ENCODE peak calls at places on chromosomes 5 and 9, in five cellular contexts. I is retinal pigment epithelial cell, O is keratinocyte, B is thoracic aorta, G is mammary epithelial cell. W is an unnamed sample.

GRCh38 chr5:111914957-111915356 is 158.0 kb upstream of the NREP start:
- DNase-seq in I (no peak), O (no peak), B (no peak), G (no peak), W (no peak)

GRCh38 chr5:168282120-168282519 is 9.3 kb upstream of the WWC1 start:
- DNase-seq in I (no peak), O (no peak), B (no peak), G (no peak), W (no peak)

GRCh38 chr5:141039517-141039916 is 11.7 kb upstream of the PCDHB1 start:
- DNase-seq in I (no peak), O (no peak), B (no peak), G (peak; percentile 4), W (no peak)

GRCh38 chr9:116282598-116282997 is 129.0 kb downstream of the PAPPA start:
- DNase-seq in I (no peak), O (no peak), B (no peak), G (no peak), W (no peak)

GRCh38 chr5:94830520-94830919 is 212.1 kb downstream of the SLF1 start:
- DNase-seq in I (no peak), O (no peak), B (no peak), G (peak; percentile 5), W (no peak)

GRCh38 chr9:12784461-12785250 is 9.8 kb downstream of the LURAP1L start:
- DNase-seq in I (peak; percentile 63), O (peak; percentile 86), B (peak; percentile 53), G (peak; percentile 98), W (peak; percentile 27)

GRCh38 chr5:160129841-160130240 is 10.6 kb upstream of the PWWP2A start:
- DNase-seq in I (no peak), O (no peak), B (no peak), G (no peak), W (no peak)

GRCh38 chr5:155953335-155953734 is 373.6 kb upstream of the SGCD start:
- DNase-seq in I (no peak), O (no peak), B (no peak), G (no peak), W (no peak)

GRCh38 chr9:111036946-111037743 is 1.1 kb downstream of the LPAR1 start:
- DNase-seq in I (no peak), O (no peak), B (no peak), G (peak; percentile 32), W (no peak)

GRCh38 chr9:111038336-111039202 is at the start of gene LPAR1:
- DNase-seq in I (no peak), O (no peak), B (no peak), G (peak; percentile 64), W (no peak)

GRCh38 chr9:111037744-111038335 is 430 bp downstream of the LPAR1 start:
- DNase-seq in I (no peak), O (no peak), B (no peak), G (peak; percentile 48), W (no peak)

GRCh38 chr9:111040494-111040893 is 2.2 kb upstream of the LPAR1 start:
- DNase-seq in I (no peak), O (peak; percentile 62), B (no peak), G (peak; percentile 80), W (no peak)

DNA sequence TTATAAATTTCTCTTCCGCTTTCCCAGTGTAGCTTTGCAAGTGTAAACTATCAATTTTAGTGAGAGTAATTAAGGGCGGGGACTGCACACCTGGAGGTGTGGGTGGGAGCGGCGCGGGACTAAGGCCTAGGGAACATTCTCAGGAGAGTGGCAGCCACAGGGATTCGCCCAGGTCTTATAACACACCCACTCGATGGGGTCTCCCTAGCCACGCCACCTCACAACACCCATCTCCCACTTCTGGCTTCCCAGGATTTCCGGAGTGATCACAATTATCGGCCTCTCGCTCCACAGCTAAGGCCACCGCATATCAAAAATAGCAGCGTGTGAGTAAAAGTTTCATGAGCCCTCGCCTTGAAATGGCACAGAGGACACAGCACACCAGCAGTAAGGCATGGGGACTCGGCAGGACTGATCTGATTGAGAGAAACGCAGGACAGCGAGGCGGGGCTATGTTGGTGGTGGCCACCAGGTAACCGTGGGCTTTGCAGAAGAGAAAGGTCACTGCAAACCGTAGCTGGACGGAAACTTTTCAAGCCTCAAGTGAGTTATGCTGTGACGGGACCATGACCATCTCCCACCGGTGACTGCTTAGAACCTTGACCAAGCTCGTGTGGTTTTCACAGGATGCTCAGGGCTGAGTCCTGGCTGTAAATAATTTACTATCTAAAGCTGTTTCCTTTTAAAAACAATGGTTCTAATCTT is 1.1 kb upstream of the LPAR1 start:
- DNase-seq in I (no peak), O (no peak), B (no peak), G (peak; percentile 29), W (no peak)
- H3K4me3 ChIP-seq in I (peak overlapping the region; percentile 59), O (peak overlapping the region; percentile 75), B (peak overlapping the region; percentile 93), G (peak overlapping the region; percentile 93), W (peak overlapping the region; percentile 88)

DNA sequence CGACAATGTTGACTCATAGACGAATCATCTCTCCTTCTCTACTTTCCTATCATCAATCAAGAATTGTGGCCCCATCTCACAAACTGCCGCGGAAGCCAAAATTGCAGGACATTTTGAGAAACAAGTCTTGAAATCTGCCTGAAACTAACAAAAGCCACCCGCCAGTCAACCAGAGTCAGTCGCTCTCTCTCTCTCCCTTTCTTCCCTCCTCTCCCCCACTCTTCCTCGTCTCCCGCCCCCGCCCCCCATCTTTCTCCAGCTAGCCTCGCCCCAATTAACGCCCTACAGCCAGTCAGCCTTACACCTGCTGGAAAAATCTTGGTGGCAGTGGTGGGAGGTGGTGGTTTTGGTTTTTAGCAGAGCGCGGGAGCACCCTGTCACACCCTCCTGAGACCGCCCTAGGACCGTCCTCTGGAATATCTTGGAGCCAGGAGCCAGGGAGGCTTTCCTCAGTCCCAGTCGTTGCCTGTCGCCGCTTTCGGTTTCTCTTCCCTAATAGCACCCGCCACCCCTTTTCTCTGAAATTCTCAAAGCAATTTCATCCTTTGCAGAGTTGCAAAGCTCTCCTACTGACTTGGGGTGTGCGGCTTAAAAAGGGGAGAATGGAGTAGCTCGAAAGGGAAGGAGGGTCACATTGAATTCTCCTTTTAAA is 301.1 kb downstream of the PARP8 start:
- DNase-seq in I (no peak), O (no peak), B (no peak), G (no peak), W (no peak)
- TF ChIP-seq CTCF in I (no peak), O (no peak), B (no peak), G (no peak), W (no peak)

GRCh38 chr9:126916909-126917308 is 2.3 kb downstream of the RALGPS1 start:
- DNase-seq in I (no peak), O (no peak), B (no peak), G (no peak), W (no peak)

GRCh38 chr9:126919193-126919592 is 4.6 kb downstream of the RALGPS1 start:
- DNase-seq in I (no peak), O (no peak), B (no peak), G (no peak), W (no peak)

GRCh38 chr9:126914458-126915280 is at the start of gene RALGPS1:
- DNase-seq in I (peak; percentile 78), O (peak; percentile 61), B (peak; percentile 76), G (peak; percentile 94), W (peak; percentile 78)

GRCh38 chr9:126915281-126915816 is 767 bp downstream of the RALGPS1 start:
- DNase-seq in I (no peak), O (no peak), B (no peak), G (peak; percentile 18), W (no peak)

GRCh38 chr9:126915846-126916543 is 1.4 kb downstream of the RALGPS1 start:
- DNase-seq in I (no peak), O (peak; percentile 5), B (no peak), G (peak; percentile 68), W (no peak)
- H3K4me3 ChIP-seq in I (peak overlapping the region; percentile 53), O (no peak overlapping the region), B (no peak overlapping the region), G (no peak overlapping the region), W (no peak overlapping the region)

DNA sequence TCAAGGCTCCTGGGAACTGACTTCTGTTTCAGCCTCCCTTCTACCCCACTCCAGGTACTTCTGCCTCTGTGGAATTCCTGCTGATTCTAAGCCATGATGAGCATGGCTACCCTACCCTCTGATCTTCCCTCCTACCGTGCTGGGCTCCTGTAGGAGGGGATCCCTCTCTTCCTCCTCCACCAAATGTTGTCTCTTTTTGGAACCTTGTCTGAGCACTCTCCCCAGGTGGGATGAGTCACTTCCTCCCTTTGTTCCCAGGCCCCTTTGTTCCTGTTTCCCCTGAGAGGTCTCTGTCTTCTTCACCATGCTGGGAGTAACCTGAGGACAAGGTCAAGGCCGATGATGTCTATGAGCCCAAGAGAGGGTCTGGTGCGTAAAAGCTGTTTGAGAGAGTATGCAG is 213.2 kb downstream of the GABBR2 start:
- DNase-seq in I (no peak), O (no peak), B (no peak), G (no peak), W (no peak)
- TF ChIP-seq CTCF in I (no peak), O (no peak), B (no peak), G (no peak), W (no peak)

DNA sequence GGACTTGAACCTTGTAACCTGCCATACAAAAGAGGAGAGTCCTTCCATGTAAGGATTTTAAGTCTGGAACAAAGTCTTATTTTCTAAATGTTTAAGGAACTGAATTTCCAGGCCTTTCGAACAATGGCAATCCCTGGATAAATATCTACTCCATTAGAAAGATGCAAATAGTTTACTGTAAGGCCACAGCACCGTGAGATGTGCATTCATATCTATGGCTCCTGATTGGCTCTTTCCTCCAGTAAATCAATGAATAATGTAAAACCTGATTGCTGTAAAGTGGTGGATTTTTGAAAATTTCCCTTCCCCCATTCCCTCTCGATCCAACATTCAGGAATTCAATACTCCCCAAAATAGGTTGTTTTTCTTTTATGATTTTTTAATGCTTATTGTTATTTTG is 211.6 kb downstream of the MEF2C start:
- DNase-seq in I (no peak), O (no peak), B (no peak), G (no peak), W (no peak)
- H3K4me3 ChIP-seq in I (no peak overlapping the region), O (no peak overlapping the region), B (no peak overlapping the region), G (no peak overlapping the region), W (peak overlapping the region; percentile 68)

GRCh38 chr5:57338068-57338848 is 144.4 kb downstream of the ACTBL2 start:
- DNase-seq in I (no peak), O (no peak), B (no peak), G (peak; percentile 24), W (no peak)
- TF ChIP-seq CTCF in I (peak; percentile 50), O (peak; percentile 94), B (no peak), G (peak; percentile 69), W (peak; percentile 33)

DNA sequence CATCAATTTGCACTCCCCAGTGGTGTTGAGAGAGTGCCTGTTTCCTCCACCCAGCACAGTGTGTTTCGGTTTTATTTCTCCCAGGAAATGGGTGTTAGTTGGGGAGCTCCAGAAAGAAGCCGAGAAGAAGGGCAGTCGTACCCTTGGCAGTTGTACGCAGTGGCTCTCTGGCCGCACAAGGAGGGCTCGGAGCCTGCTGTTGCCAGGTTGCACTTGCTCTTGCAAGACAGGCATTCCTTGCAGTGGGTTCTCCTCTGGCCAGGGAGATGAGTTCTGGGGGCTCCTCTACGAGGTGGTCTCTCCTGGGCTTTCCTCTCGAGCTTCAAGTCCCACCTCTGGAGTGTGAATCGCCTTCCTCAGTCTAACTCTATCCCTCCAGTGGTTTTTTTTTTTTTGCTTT is 29.1 kb downstream of the QRFP start:
- DNase-seq in I (no peak), O (no peak), B (no peak), G (no peak), W (no peak)
- H3K4me3 ChIP-seq in I (no peak overlapping the region), O (no peak overlapping the region), B (no peak overlapping the region), G (no peak overlapping the region), W (no peak overlapping the region)

DNA sequence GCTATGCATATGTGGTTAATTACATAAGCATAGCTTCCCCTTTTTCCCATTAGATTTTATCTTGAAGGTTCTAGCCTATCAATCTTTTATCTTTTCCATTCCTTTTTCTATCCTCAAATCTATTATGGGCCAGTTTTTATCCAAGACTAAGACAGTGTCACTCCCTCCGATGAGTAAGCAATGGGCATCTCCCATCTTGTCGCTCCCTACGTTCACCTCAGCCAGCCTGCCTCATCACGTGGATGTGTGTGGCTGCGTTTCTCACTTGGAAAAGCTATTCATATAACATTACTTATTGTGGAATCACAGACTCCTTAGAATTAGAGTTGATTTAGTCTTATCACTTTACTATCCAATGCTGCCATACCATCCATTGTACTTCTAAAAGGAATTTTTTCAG is 49.2 kb downstream of the PCSK5 start:
- DNase-seq in I (no peak), O (no peak), B (no peak), G (no peak), W (no peak)
- TF ChIP-seq CTCF in I (no peak), O (no peak), B (no peak), G (no peak), W (no peak)

W was measured in astrocyte of the cerebellum.